ENCODE peak calls at places on chromosomes 16 and 17, in five cellular contexts. G, X, E, D and M are unnamed samples.

GRCh38 chr16:21268236-21268635 is 9.9 kb downstream of the CRYM start:
- DNase-seq in G (no peak), X (no peak), E (no peak), D (no peak), M (no peak)

GRCh38 chr16:78249056-78249455 is 149.6 kb downstream of the WWOX start:
- DNase-seq in G (no peak), X (peak), E (no peak), D (no peak), M (peak)

GRCh38 chr17:36600936-36601302 is 464 bp upstream of the MRM1 start:
- DNase-seq in G (no peak), X (peak), E (no peak), D (no peak), M (peak)

GRCh38 chr17:75590849-75591721 is 3.5 kb downstream of the MYO15B start:
- DNase-seq in G (no peak), X (peak), E (no peak), D (peak), M (no peak)

GRCh38 chr16:86966781-86967180 is 350.4 kb downstream of the C16orf95 start:
- DNase-seq in G (no peak), X (no peak), E (no peak), D (no peak), M (no peak)

GRCh38 chr17:75785770-75786538 is 1.3 kb downstream of the UNK start:
- DNase-seq in G (peak), X (peak), E (no peak), D (peak), M (no peak)

GRCh38 chr17:2181206-2181983 is 122.2 kb downstream of the SMG6 start:
- DNase-seq in G (no peak), X (no peak), E (peak), D (peak), M (no peak)

GRCh38 chr16:72434159-72434558 is 262.2 kb upstream of the PMFBP1 start:
- DNase-seq in G (no peak), X (no peak), E (peak), D (peak), M (no peak)

GRCh38 chr16:1706386-1707192 is 594 bp downstream of the MAPK8IP3 start:
- DNase-seq in G (peak), X (peak), E (no peak), D (peak), M (peak)

GRCh38 chr17:81518113-81518784 is 5.7 kb upstream of the ACTG1 start:
- DNase-seq in G (no peak), X (peak), E (no peak), D (no peak), M (no peak)

GRCh38 chr17:1487939-1488825 is 4.3 kb downstream of the MYO1C start:
- DNase-seq in G (peak), X (peak), E (peak), D (peak), M (peak)

GRCh38 chr17:43931062-43931571 is 11.2 kb downstream of the PPY start:
- DNase-seq in G (no peak), X (no peak), E (no peak), D (no peak), M (no peak)